ENCODE peak calls at places on chromosomes 3 and 15, in ten cellular contexts. One of them, this sample, is unnamed. For H3K9me3, the result is how much of the 10 kb centered on the place peaks cover.

GRCh38 chr15:29844290-29844903 is 22.1 kb upstream of the TJP1 start:
- DNase-seq in suprapubic skin: no peak
- DNase-seq in aorta: no peak
- DNase-seq in heart right ventricle: no peak
- DNase-seq in heart left ventricle: no peak
- DNase-seq in kidney: no peak
- DNase-seq in body of pancreas: no peak
- DNase-seq in CD4-positive, alpha-beta T cell: no peak
- DNase-seq in mammary epithelial cell: peak
- DNase-seq in A549: no peak
- DNase-seq in this sample: no peak

GRCh38 chr3:105938101-105938500 is 69.3 kb upstream of the CBLB start:
- DNase-seq in suprapubic skin: no peak
- DNase-seq in aorta: no peak
- DNase-seq in heart right ventricle: peak
- DNase-seq in heart left ventricle: peak
- DNase-seq in kidney: no peak
- DNase-seq in body of pancreas: no peak
- DNase-seq in CD4-positive, alpha-beta T cell: no peak
- DNase-seq in mammary epithelial cell: peak
- DNase-seq in A549: no peak
- DNase-seq in this sample: no peak

GRCh38 chr3:195075941-195076875 is 194.8 kb downstream of the XXYLT1 start:
- DNase-seq in suprapubic skin: peak
- DNase-seq in aorta: peak
- DNase-seq in heart right ventricle: no peak
- DNase-seq in heart left ventricle: no peak
- DNase-seq in kidney: peak
- DNase-seq in body of pancreas: no peak
- DNase-seq in CD4-positive, alpha-beta T cell: no peak
- DNase-seq in mammary epithelial cell: no peak
- DNase-seq in A549: no peak
- DNase-seq in this sample: no peak

GRCh38 chr3:38579551-38580449 is 69.7 kb downstream of the SCN5A start:
- DNase-seq in suprapubic skin: no peak
- DNase-seq in aorta: no peak
- DNase-seq in heart right ventricle: peak
- DNase-seq in heart left ventricle: peak
- DNase-seq in kidney: no peak
- DNase-seq in body of pancreas: no peak
- DNase-seq in CD4-positive, alpha-beta T cell: no peak
- DNase-seq in mammary epithelial cell: no peak
- DNase-seq in A549: no peak
- DNase-seq in this sample: no peak

GRCh38 chr15:85748729-85749128 is 46.0 kb downstream of the KLHL25 start:
- DNase-seq in suprapubic skin: peak
- DNase-seq in aorta: no peak
- DNase-seq in heart right ventricle: no peak
- DNase-seq in heart left ventricle: no peak
- DNase-seq in kidney: peak
- DNase-seq in body of pancreas: peak
- DNase-seq in CD4-positive, alpha-beta T cell: no peak
- DNase-seq in mammary epithelial cell: peak
- DNase-seq in A549: no peak
- DNase-seq in this sample: peak

GRCh38 chr3:140469491-140469890 is 208.4 kb upstream of the TRIM42 start:
- DNase-seq in suprapubic skin: no peak
- DNase-seq in aorta: no peak
- DNase-seq in heart right ventricle: no peak
- DNase-seq in heart left ventricle: no peak
- DNase-seq in kidney: no peak
- DNase-seq in body of pancreas: no peak
- DNase-seq in CD4-positive, alpha-beta T cell: no peak
- DNase-seq in mammary epithelial cell: peak
- DNase-seq in A549: no peak
- DNase-seq in this sample: no peak

GRCh38 chr3:121988146-121988545 is 33.9 kb downstream of the ILDR1 start:
- DNase-seq in suprapubic skin: no peak
- DNase-seq in aorta: no peak
- DNase-seq in heart right ventricle: no peak
- DNase-seq in heart left ventricle: no peak
- DNase-seq in kidney: no peak
- DNase-seq in body of pancreas: no peak
- DNase-seq in CD4-positive, alpha-beta T cell: no peak
- DNase-seq in mammary epithelial cell: peak
- DNase-seq in A549: no peak
- DNase-seq in this sample: no peak

GRCh38 chr3:142274908-142275307 is 49.5 kb upstream of the GK5 start:
- DNase-seq in suprapubic skin: no peak
- DNase-seq in aorta: no peak
- DNase-seq in heart right ventricle: no peak
- DNase-seq in heart left ventricle: no peak
- DNase-seq in kidney: no peak
- DNase-seq in body of pancreas: no peak
- DNase-seq in CD4-positive, alpha-beta T cell: no peak
- DNase-seq in mammary epithelial cell: no peak
- DNase-seq in A549: no peak
- DNase-seq in this sample: no peak

GRCh38 chr15:60370105-60370803 is 27.5 kb downstream of the ANXA2 start:
- DNase-seq in suprapubic skin: no peak
- DNase-seq in aorta: no peak
- DNase-seq in heart right ventricle: peak
- DNase-seq in heart left ventricle: peak
- DNase-seq in kidney: no peak
- DNase-seq in body of pancreas: no peak
- DNase-seq in CD4-positive, alpha-beta T cell: no peak
- DNase-seq in mammary epithelial cell: no peak
- DNase-seq in A549: peak
- DNase-seq in this sample: no peak

GRCh38 chr3:43932921-43933320 is 242.2 kb downstream of the ABHD5 start:
- DNase-seq in suprapubic skin: no peak
- DNase-seq in aorta: no peak
- DNase-seq in heart right ventricle: no peak
- DNase-seq in heart left ventricle: no peak
- DNase-seq in kidney: no peak
- DNase-seq in body of pancreas: no peak
- DNase-seq in CD4-positive, alpha-beta T cell: no peak
- DNase-seq in mammary epithelial cell: peak
- DNase-seq in A549: no peak
- DNase-seq in this sample: no peak

GRCh38 chr3:141412936-141413354 is 44.6 kb downstream of the ZBTB38 start:
- DNase-seq in suprapubic skin: peak
- DNase-seq in aorta: peak
- DNase-seq in heart right ventricle: peak
- DNase-seq in heart left ventricle: peak
- DNase-seq in kidney: peak
- DNase-seq in body of pancreas: peak
- DNase-seq in CD4-positive, alpha-beta T cell: no peak
- DNase-seq in mammary epithelial cell: peak
- DNase-seq in A549: peak
- DNase-seq in this sample: no peak

GRCh38 chr3:143120716-143121239 is 1.2 kb downstream of the CHST2 start:
- DNase-seq in suprapubic skin: no peak
- DNase-seq in aorta: no peak
- DNase-seq in heart right ventricle: peak
- DNase-seq in heart left ventricle: no peak
- DNase-seq in kidney: peak
- DNase-seq in body of pancreas: no peak
- DNase-seq in CD4-positive, alpha-beta T cell: peak
- DNase-seq in mammary epithelial cell: peak
- DNase-seq in A549: peak
- DNase-seq in this sample: no peak

GRCh38 chr3:171650193-171650592 is 160.1 kb downstream of the PLD1 start:
- DNase-seq in suprapubic skin: no peak
- DNase-seq in aorta: no peak
- DNase-seq in heart right ventricle: no peak
- DNase-seq in heart left ventricle: no peak
- DNase-seq in kidney: no peak
- DNase-seq in body of pancreas: no peak
- DNase-seq in CD4-positive, alpha-beta T cell: no peak
- DNase-seq in mammary epithelial cell: no peak
- DNase-seq in A549: no peak
- DNase-seq in this sample: no peak

GRCh38 chr3:171652932-171653331 is 157.4 kb downstream of the PLD1 start:
- DNase-seq in suprapubic skin: no peak
- DNase-seq in aorta: no peak
- DNase-seq in heart right ventricle: no peak
- DNase-seq in heart left ventricle: no peak
- DNase-seq in kidney: no peak
- DNase-seq in body of pancreas: no peak
- DNase-seq in CD4-positive, alpha-beta T cell: no peak
- DNase-seq in mammary epithelial cell: no peak
- DNase-seq in A549: no peak
- DNase-seq in this sample: no peak

GRCh38 chr3:171658801-171659200 is 151.5 kb downstream of the PLD1 start:
- DNase-seq in suprapubic skin: no peak
- DNase-seq in aorta: no peak
- DNase-seq in heart right ventricle: no peak
- DNase-seq in heart left ventricle: no peak
- DNase-seq in kidney: no peak
- DNase-seq in body of pancreas: no peak
- DNase-seq in CD4-positive, alpha-beta T cell: no peak
- DNase-seq in mammary epithelial cell: no peak
- DNase-seq in A549: no peak
- DNase-seq in this sample: no peak

GRCh38 chr3:171653701-171654100 is 156.6 kb downstream of the PLD1 start:
- DNase-seq in suprapubic skin: no peak
- DNase-seq in aorta: no peak
- DNase-seq in heart right ventricle: no peak
- DNase-seq in heart left ventricle: no peak
- DNase-seq in kidney: no peak
- DNase-seq in body of pancreas: no peak
- DNase-seq in CD4-positive, alpha-beta T cell: no peak
- DNase-seq in mammary epithelial cell: no peak
- DNase-seq in A549: no peak
- DNase-seq in this sample: no peak

DNA sequence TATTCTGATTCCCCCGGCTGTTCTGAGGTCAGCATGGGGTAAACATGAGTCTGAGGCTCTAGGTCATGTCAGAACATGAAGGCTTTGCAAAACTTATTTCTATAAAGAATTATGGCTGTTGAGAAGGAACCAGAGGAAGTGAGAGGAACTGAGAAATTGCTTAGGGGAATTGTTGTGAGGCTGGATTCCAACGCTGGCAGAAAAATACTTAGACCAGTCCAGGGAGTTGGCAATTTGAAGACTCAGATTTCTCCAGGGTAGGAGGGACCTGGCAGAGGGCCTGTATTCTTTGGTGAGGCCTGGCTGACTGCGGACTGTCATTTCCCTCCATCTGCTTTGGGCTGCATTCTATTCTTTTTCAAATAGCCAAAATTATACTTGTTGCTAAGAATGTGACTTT is 155.5 kb downstream of the PLD1 start:
- DNase-seq in suprapubic skin: peak
- DNase-seq in aorta: peak
- DNase-seq in heart right ventricle: peak
- DNase-seq in heart left ventricle: peak
- DNase-seq in kidney: peak
- DNase-seq in body of pancreas: peak
- DNase-seq in CD4-positive, alpha-beta T cell: no peak
- DNase-seq in mammary epithelial cell: peak
- DNase-seq in A549: no peak
- DNase-seq in this sample: no peak
- H3K27ac ChIP-seq in suprapubic skin: peak
- H3K27ac ChIP-seq in aorta: peak
- H3K27ac ChIP-seq in heart right ventricle: peak
- H3K27ac ChIP-seq in heart left ventricle: no peak
- H3K27ac ChIP-seq in kidney: peak
- H3K27ac ChIP-seq in body of pancreas: no peak
- H3K27ac ChIP-seq in CD4-positive, alpha-beta T cell: no peak
- H3K27ac ChIP-seq in mammary epithelial cell: peak
- H3K27ac ChIP-seq in A549: no peak
- H3K27ac ChIP-seq in this sample: no peak

GRCh38 chr3:73409405-73409804 is 215.3 kb downstream of the PDZRN3 start:
- DNase-seq in suprapubic skin: no peak
- DNase-seq in aorta: no peak
- DNase-seq in heart right ventricle: no peak
- DNase-seq in heart left ventricle: no peak
- DNase-seq in kidney: no peak
- DNase-seq in body of pancreas: no peak
- DNase-seq in CD4-positive, alpha-beta T cell: no peak
- DNase-seq in mammary epithelial cell: no peak
- DNase-seq in A549: no peak
- DNase-seq in this sample: no peak
- H3K9me3 ChIP-seq in suprapubic skin: under half
- H3K9me3 ChIP-seq in aorta: under half
- H3K9me3 ChIP-seq in heart right ventricle: under half
- H3K9me3 ChIP-seq in heart left ventricle: under half
- H3K9me3 ChIP-seq in kidney: under half
- H3K9me3 ChIP-seq in body of pancreas: under half
- H3K9me3 ChIP-seq in CD4-positive, alpha-beta T cell: under half
- H3K9me3 ChIP-seq in mammary epithelial cell: under half
- H3K9me3 ChIP-seq in A549: under half
- H3K9me3 ChIP-seq in this sample: under half

GRCh38 chr3:102237838-102238237 is 197.0 kb upstream of the ZPLD1 start:
- DNase-seq in suprapubic skin: no peak
- DNase-seq in aorta: no peak
- DNase-seq in heart right ventricle: no peak
- DNase-seq in heart left ventricle: no peak
- DNase-seq in kidney: no peak
- DNase-seq in body of pancreas: no peak
- DNase-seq in CD4-positive, alpha-beta T cell: no peak
- DNase-seq in mammary epithelial cell: no peak
- DNase-seq in A549: no peak
- DNase-seq in this sample: no peak
- H3K27ac ChIP-seq in suprapubic skin: no peak
- H3K27ac ChIP-seq in aorta: no peak
- H3K27ac ChIP-seq in heart right ventricle: no peak
- H3K27ac ChIP-seq in heart left ventricle: no peak
- H3K27ac ChIP-seq in kidney: no peak
- H3K27ac ChIP-seq in body of pancreas: no peak
- H3K27ac ChIP-seq in CD4-positive, alpha-beta T cell: no peak
- H3K27ac ChIP-seq in mammary epithelial cell: no peak
- H3K27ac ChIP-seq in A549: no peak
- H3K27ac ChIP-seq in this sample: no peak

DNA sequence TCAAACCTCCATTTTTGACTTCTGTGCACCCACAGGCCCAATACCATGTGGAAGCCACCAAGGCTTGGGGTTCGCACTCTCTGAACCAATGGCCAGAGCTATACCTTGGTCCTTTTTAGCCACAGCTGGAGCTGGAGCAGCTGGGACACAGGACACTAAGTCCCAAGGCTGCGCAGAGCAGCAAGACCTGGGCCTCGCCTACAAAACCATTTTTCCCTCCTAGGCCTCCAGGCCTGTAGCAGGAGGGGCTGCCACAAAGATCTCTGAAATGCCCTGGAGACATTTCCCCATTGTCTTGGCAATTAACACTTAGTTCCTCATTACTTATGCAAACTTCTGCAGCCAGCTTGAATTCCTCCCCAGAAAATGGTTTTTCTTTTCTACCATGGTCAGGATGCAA is 81.3 kb downstream of the ZMAT3 start:
- DNase-seq in suprapubic skin: no peak
- DNase-seq in aorta: no peak
- DNase-seq in heart right ventricle: no peak
- DNase-seq in heart left ventricle: no peak
- DNase-seq in kidney: no peak
- DNase-seq in body of pancreas: no peak
- DNase-seq in CD4-positive, alpha-beta T cell: no peak
- DNase-seq in mammary epithelial cell: no peak
- DNase-seq in A549: no peak
- DNase-seq in this sample: no peak
- H3K9me3 ChIP-seq in suprapubic skin: under half
- H3K9me3 ChIP-seq in aorta: under half
- H3K9me3 ChIP-seq in heart right ventricle: half or more
- H3K9me3 ChIP-seq in heart left ventricle: under half
- H3K9me3 ChIP-seq in kidney: under half
- H3K9me3 ChIP-seq in body of pancreas: under half
- H3K9me3 ChIP-seq in CD4-positive, alpha-beta T cell: under half
- H3K9me3 ChIP-seq in mammary epithelial cell: under half
- H3K9me3 ChIP-seq in A549: under half
- H3K9me3 ChIP-seq in this sample: under half